ENCODE peak calls at places on chromosomes 3 and 15, in four cellular contexts. G is cardiac muscle cell; U is RWPE1; N is activated CD8-positive, alpha-beta memory T cell treated with anti-CD3 and anti-CD28 coated beads for 48 hours. I is an unnamed sample.
A peak's percentile ranks its signal among the peaks of the same experiment; 100 is the strongest.

GRCh38 chr15:80076321-80077318 is 17.1 kb downstream of the ZFAND6 start:
- DNase-seq in G (no peak), U (no peak), N (no peak), I (no peak)

GRCh38 chr3:4467522-4467867 is 426 bp upstream of the SUMF1 start:
- DNase-seq in U (no peak), G (no peak), N (no peak), I (no peak)

GRCh38 chr3:106004137-106004600 is 135.4 kb upstream of the CBLB start:
- DNase-seq in U (no peak), N (no peak), G (no peak), I (no peak)

GRCh38 chr3:9500108-9501050 is 53.2 kb downstream of the LHFPL4 start:
- DNase-seq in N (peak; percentile 49), U (peak; percentile 35), G (peak; percentile 90), I (no peak)

GRCh38 chr3:45937206-45938042 is 5.8 kb upstream of the CXCR6 start:
- DNase-seq in G (no peak), N (no peak), U (no peak), I (no peak)

GRCh38 chr3:152060701-152061100 is 187.3 kb downstream of the SUCNR1 start:
- DNase-seq in G (no peak), U (no peak), N (no peak), I (no peak)

GRCh38 chr3:156602424-156602823 is 47.5 kb upstream of the SSR3 start:
- DNase-seq in G (no peak), U (no peak), N (no peak), I (no peak)

GRCh38 chr3:88986834-88987233 is 120.6 kb upstream of the EPHA3 start:
- DNase-seq in N (no peak), U (peak; percentile 16), G (no peak), I (no peak)

GRCh38 chr15:85095566-85095965 is 113.9 kb downstream of the PDE8A start:
- DNase-seq in N (no peak), G (no peak), U (no peak), I (no peak)

GRCh38 chr15:70517194-70517590 is 246.2 kb downstream of the UACA start:
- DNase-seq in N (no peak), U (no peak), G (no peak), I (no peak)